ENCODE peak calls at places on chromosomes 3 and 15, in five cellular contexts. One of them, this sample, is unnamed.

GRCh38 chr15:99508807-99509311 is 56.9 kb upstream of the MEF2A start:
- DNase-seq in H1: no peak
- DNase-seq in K562: no peak
- DNase-seq in HepG2: no peak
- DNase-seq in HCT116: no peak
- DNase-seq in this sample: no peak

GRCh38 chr15:27427386-27427785 is 456.4 kb downstream of the GABRG3 start:
- DNase-seq in H1: no peak
- DNase-seq in HCT116: no peak
- DNase-seq in K562: no peak
- DNase-seq in HepG2: no peak
- DNase-seq in this sample: no peak

GRCh38 chr15:55741592-55742497 is 1.1 kb downstream of the PRTG start:
- DNase-seq in HepG2: peak
- DNase-seq in K562: no peak
- DNase-seq in H1: no peak
- DNase-seq in HCT116: no peak
- DNase-seq in this sample: no peak

GRCh38 chr3:198048445-198048844 is 88.4 kb downstream of the LMLN start:
- DNase-seq in HCT116: no peak
- DNase-seq in HepG2: no peak
- DNase-seq in K562: no peak
- DNase-seq in H1: no peak
- DNase-seq in this sample: no peak

GRCh38 chr3:24067483-24067882 is 122.4 kb downstream of the NR1D2 start:
- DNase-seq in HepG2: no peak
- DNase-seq in H1: no peak
- DNase-seq in HCT116: no peak
- DNase-seq in K562: no peak
- DNase-seq in this sample: no peak

GRCh38 chr15:77981281-77982126 is 96.0 kb downstream of the TBC1D2B start:
- DNase-seq in H1: no peak
- DNase-seq in HepG2: no peak
- DNase-seq in HCT116: no peak
- DNase-seq in K562: no peak
- DNase-seq in this sample: no peak

GRCh38 chr3:32285910-32286309 is 47.4 kb downstream of the CMTM8 start:
- DNase-seq in HepG2: no peak
- DNase-seq in HCT116: no peak
- DNase-seq in H1: no peak
- DNase-seq in K562: no peak
- DNase-seq in this sample: no peak

GRCh38 chr3:117035785-117036184 is 326.2 kb downstream of the TUSC7 start:
- DNase-seq in K562: no peak
- DNase-seq in HepG2: no peak
- DNase-seq in HCT116: no peak
- DNase-seq in H1: no peak
- DNase-seq in this sample: no peak

GRCh38 chr3:86782271-86782670 is 208.7 kb downstream of the VGLL3 start:
- DNase-seq in HCT116: no peak
- DNase-seq in H1: no peak
- DNase-seq in HepG2: no peak
- DNase-seq in K562: no peak
- DNase-seq in this sample: no peak

GRCh38 chr3:42117175-42118008 is 26.2 kb downstream of the TRAK1 start:
- DNase-seq in HCT116: peak
- DNase-seq in HepG2: no peak
- DNase-seq in K562: no peak
- DNase-seq in H1: peak
- DNase-seq in this sample: no peak

GRCh38 chr3:153357436-153357835 is 195.4 kb downstream of the RAP2B start:
- DNase-seq in K562: no peak
- DNase-seq in HepG2: no peak
- DNase-seq in HCT116: no peak
- DNase-seq in H1: no peak
- DNase-seq in this sample: no peak

GRCh38 chr3:27826448-27826847 is 104.3 kb upstream of the EOMES start:
- DNase-seq in HCT116: no peak
- DNase-seq in K562: no peak
- DNase-seq in H1: no peak
- DNase-seq in HepG2: no peak
- DNase-seq in this sample: no peak

GRCh38 chr3:50777680-50778079 is 103.0 kb downstream of the DOCK3 start:
- DNase-seq in K562: no peak
- DNase-seq in H1: no peak
- DNase-seq in HCT116: no peak
- DNase-seq in HepG2: no peak
- DNase-seq in this sample: no peak

GRCh38 chr3:101695779-101696372 is 9.4 kb upstream of the RPL24 start:
- DNase-seq in H1: no peak
- DNase-seq in K562: peak
- DNase-seq in HCT116: peak
- DNase-seq in HepG2: peak
- DNase-seq in this sample: no peak

GRCh38 chr15:72237286-72238224 is 6.6 kb upstream of the PKM start:
- DNase-seq in K562: peak
- DNase-seq in HepG2: peak
- DNase-seq in HCT116: peak
- DNase-seq in H1: peak
- DNase-seq in this sample: peak

GRCh38 chr3:162141232-162141631 is 644.6 kb downstream of the OTOL1 start:
- DNase-seq in HepG2: no peak
- DNase-seq in HCT116: no peak
- DNase-seq in H1: no peak
- DNase-seq in K562: no peak
- DNase-seq in this sample: no peak

GRCh38 chr3:183626877-183627594 is 8.4 kb upstream of the KLHL24 start:
- DNase-seq in K562: no peak
- DNase-seq in HepG2: no peak
- DNase-seq in H1: no peak
- DNase-seq in HCT116: no peak
- DNase-seq in this sample: no peak

GRCh38 chr3:108479212-108479611 is 31.2 kb downstream of the MYH15 start:
- DNase-seq in HepG2: no peak
- DNase-seq in H1: no peak
- DNase-seq in HCT116: no peak
- DNase-seq in K562: no peak
- DNase-seq in this sample: no peak

GRCh38 chr3:24343084-24343783 is 151.4 kb downstream of the THRB start:
- DNase-seq in HCT116: no peak
- DNase-seq in HepG2: no peak
- DNase-seq in H1: no peak
- DNase-seq in K562: no peak
- DNase-seq in this sample: no peak

GRCh38 chr15:49235446-49236207 is 65.6 kb downstream of the GALK2 start:
- DNase-seq in HCT116: peak
- DNase-seq in K562: peak
- DNase-seq in HepG2: peak
- DNase-seq in H1: no peak
- DNase-seq in this sample: peak

GRCh38 chr3:30161370-30161769 is 445.0 kb upstream of the TGFBR2 start:
- DNase-seq in HepG2: no peak
- DNase-seq in HCT116: no peak
- DNase-seq in H1: no peak
- DNase-seq in K562: no peak
- DNase-seq in this sample: no peak

GRCh38 chr15:58701376-58701775 is 48.1 kb downstream of the ADAM10 start:
- DNase-seq in HepG2: no peak
- DNase-seq in HCT116: no peak
- DNase-seq in H1: no peak
- DNase-seq in K562: no peak
- DNase-seq in this sample: no peak

GRCh38 chr3:157493627-157494550 is 9.3 kb downstream of the VEPH1 start:
- DNase-seq in HepG2: peak
- DNase-seq in H1: no peak
- DNase-seq in K562: peak
- DNase-seq in HCT116: peak
- DNase-seq in this sample: no peak

GRCh38 chr15:44033894-44034293 is 161.2 kb downstream of the FRMD5 start:
- DNase-seq in K562: no peak
- DNase-seq in HCT116: peak
- DNase-seq in HepG2: no peak
- DNase-seq in H1: no peak
- DNase-seq in this sample: no peak

GRCh38 chr3:51942603-51943450 is 664 bp downstream of the PARP3 start:
- DNase-seq in HCT116: peak
- DNase-seq in H1: no peak
- DNase-seq in K562: peak
- DNase-seq in HepG2: peak
- DNase-seq in this sample: peak

GRCh38 chr3:183044547-183045229 is 54.6 kb downstream of the MCCC1 start:
- DNase-seq in H1: no peak
- DNase-seq in HepG2: no peak
- DNase-seq in K562: no peak
- DNase-seq in HCT116: no peak
- DNase-seq in this sample: peak

GRCh38 chr15:65066635-65067333 is 1.0 kb downstream of the RASL12 start:
- DNase-seq in H1: no peak
- DNase-seq in HCT116: no peak
- DNase-seq in HepG2: no peak
- DNase-seq in K562: no peak
- DNase-seq in this sample: no peak

GRCh38 chr3:18288243-18288642 is 136.9 kb downstream of the SATB1 start:
- DNase-seq in H1: no peak
- DNase-seq in K562: no peak
- DNase-seq in HepG2: no peak
- DNase-seq in HCT116: no peak
- DNase-seq in this sample: no peak

GRCh38 chr3:189724366-189724765 is 93.2 kb downstream of the TP63 start:
- DNase-seq in HepG2: no peak
- DNase-seq in H1: no peak
- DNase-seq in HCT116: no peak
- DNase-seq in K562: no peak
- DNase-seq in this sample: no peak

GRCh38 chr3:138949445-138950005 is 2.5 kb downstream of the FOXL2NB start:
- DNase-seq in HepG2: no peak
- DNase-seq in K562: no peak
- DNase-seq in HCT116: no peak
- DNase-seq in H1: no peak
- DNase-seq in this sample: no peak
- TF ChIP-seq EZH2 in HepG2: no peak
- TF ChIP-seq EZH2 in K562: no peak
- TF ChIP-seq EZH2 in HCT116: no peak
- TF ChIP-seq EZH2 in H1: no peak
- TF ChIP-seq EZH2 in this sample: no peak

DNA sequence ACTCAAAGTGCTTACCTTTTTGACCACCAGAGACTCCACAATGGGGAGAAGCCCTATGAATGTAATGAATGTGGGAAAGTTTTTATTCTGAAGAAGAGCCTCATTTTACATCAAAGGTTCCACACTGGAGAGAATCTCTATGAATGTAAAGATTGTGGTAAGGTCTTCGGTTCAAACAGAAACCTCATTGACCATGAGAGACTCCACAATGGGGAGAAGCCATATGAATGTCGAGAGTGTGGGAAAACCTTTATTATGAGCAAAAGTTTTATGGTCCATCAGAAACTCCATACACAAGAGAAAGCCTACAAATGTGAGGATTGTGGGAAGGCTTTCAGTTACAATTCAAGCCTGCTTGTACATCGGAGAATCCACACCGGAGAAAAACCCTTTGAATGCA is 5.5 kb upstream of the ZNF35 start:
- DNase-seq in K562: no peak
- DNase-seq in HCT116: no peak
- DNase-seq in HepG2: no peak
- DNase-seq in H1: no peak
- DNase-seq in this sample: no peak
- TF ChIP-seq ZNF274 in K562: no peak
- TF ChIP-seq ZNF274 in HCT116: no peak
- TF ChIP-seq ZNF274 in HepG2: no peak
- TF ChIP-seq ZNF274 in H1: no peak
- TF ChIP-seq ZNF274 in this sample: no peak

GRCh38 chr3:181711325-181712135 is at the start of gene SOX2:
- DNase-seq in HepG2: peak
- DNase-seq in H1: peak
- DNase-seq in HCT116: peak
- DNase-seq in K562: peak
- DNase-seq in this sample: no peak
- TF ChIP-seq EZH2 in HepG2: no peak
- TF ChIP-seq EZH2 in H1: no peak
- TF ChIP-seq EZH2 in HCT116: no peak
- TF ChIP-seq EZH2 in K562: no peak
- TF ChIP-seq EZH2 in this sample: no peak

GRCh38 chr15:29471757-29472156 is 202.1 kb upstream of the NSMCE3 start:
- DNase-seq in HepG2: no peak
- DNase-seq in K562: no peak
- DNase-seq in H1: no peak
- DNase-seq in HCT116: no peak
- DNase-seq in this sample: no peak

GRCh38 chr15:29468899-29469298 is 199.3 kb upstream of the NSMCE3 start:
- DNase-seq in HepG2: no peak
- DNase-seq in H1: no peak
- DNase-seq in K562: no peak
- DNase-seq in HCT116: no peak
- DNase-seq in this sample: no peak

GRCh38 chr15:29471306-29471705 is 201.7 kb upstream of the NSMCE3 start:
- DNase-seq in K562: no peak
- DNase-seq in H1: no peak
- DNase-seq in HepG2: no peak
- DNase-seq in HCT116: no peak
- DNase-seq in this sample: no peak

GRCh38 chr15:29470794-29471193 is 201.2 kb upstream of the NSMCE3 start:
- DNase-seq in HepG2: no peak
- DNase-seq in H1: no peak
- DNase-seq in K562: no peak
- DNase-seq in HCT116: no peak
- DNase-seq in this sample: no peak

GRCh38 chr15:29470311-29470710 is 200.7 kb upstream of the NSMCE3 start:
- DNase-seq in K562: no peak
- DNase-seq in H1: no peak
- DNase-seq in HCT116: no peak
- DNase-seq in HepG2: no peak
- DNase-seq in this sample: no peak
- TF ChIP-seq ZNF274 in K562: no peak
- TF ChIP-seq ZNF274 in H1: no peak
- TF ChIP-seq ZNF274 in HCT116: no peak
- TF ChIP-seq ZNF274 in HepG2: no peak
- TF ChIP-seq ZNF274 in this sample: no peak